ENCODE peak calls at places on chromosomes 2 and 18, in ten cellular contexts. One of them, this sample, is unnamed. For H3K9me3 and H3K36me3, the result is how much of the 10 kb centered on the place peaks cover.

GRCh38 chr2:216163518-216163917 is 54.4 kb downstream of the XRCC5 start:
- DNase-seq in psoas muscle: no peak
- DNase-seq in colonic mucosa: no peak
- DNase-seq in ovary: no peak
- DNase-seq in GM23248: no peak
- DNase-seq in transverse colon: no peak
- DNase-seq in neuronal stem cell: no peak
- DNase-seq in hepatocyte: peak
- DNase-seq in fibroblast of lung: no peak
- DNase-seq in ascending aorta: no peak
- DNase-seq in this sample: no peak

GRCh38 chr18:79582978-79583377 is 96.6 kb upstream of the CTDP1 start:
- DNase-seq in psoas muscle: no peak
- DNase-seq in colonic mucosa: no peak
- DNase-seq in ovary: peak
- DNase-seq in GM23248: no peak
- DNase-seq in transverse colon: no peak
- DNase-seq in neuronal stem cell: no peak
- DNase-seq in hepatocyte: no peak
- DNase-seq in fibroblast of lung: no peak
- DNase-seq in ascending aorta: no peak
- DNase-seq in this sample: peak

GRCh38 chr2:108169982-108170625 is 69.7 kb upstream of the SULT1C3 start:
- DNase-seq in psoas muscle: no peak
- DNase-seq in colonic mucosa: no peak
- DNase-seq in ovary: no peak
- DNase-seq in GM23248: peak
- DNase-seq in transverse colon: no peak
- DNase-seq in neuronal stem cell: no peak
- DNase-seq in hepatocyte: peak
- DNase-seq in fibroblast of lung: peak
- DNase-seq in ascending aorta: no peak
- DNase-seq in this sample: no peak

GRCh38 chr2:45786831-45787357 is 135.4 kb downstream of the PRKCE start:
- DNase-seq in psoas muscle: no peak
- DNase-seq in colonic mucosa: no peak
- DNase-seq in ovary: no peak
- DNase-seq in GM23248: no peak
- DNase-seq in transverse colon: no peak
- DNase-seq in neuronal stem cell: no peak
- DNase-seq in hepatocyte: no peak
- DNase-seq in fibroblast of lung: no peak
- DNase-seq in ascending aorta: no peak
- DNase-seq in this sample: no peak

GRCh38 chr2:3338360-3338759 is 39.3 kb downstream of the EIPR1 start:
- DNase-seq in psoas muscle: no peak
- DNase-seq in colonic mucosa: no peak
- DNase-seq in ovary: no peak
- DNase-seq in GM23248: no peak
- DNase-seq in transverse colon: no peak
- DNase-seq in neuronal stem cell: no peak
- DNase-seq in hepatocyte: no peak
- DNase-seq in fibroblast of lung: no peak
- DNase-seq in ascending aorta: no peak
- DNase-seq in this sample: no peak

GRCh38 chr2:102317715-102318114 is 6.4 kb downstream of the IL1RL1 start:
- DNase-seq in psoas muscle: no peak
- DNase-seq in colonic mucosa: no peak
- DNase-seq in ovary: no peak
- DNase-seq in GM23248: no peak
- DNase-seq in transverse colon: no peak
- DNase-seq in neuronal stem cell: no peak
- DNase-seq in hepatocyte: no peak
- DNase-seq in fibroblast of lung: no peak
- DNase-seq in ascending aorta: no peak
- DNase-seq in this sample: no peak

GRCh38 chr18:44537521-44537920 is 143.2 kb upstream of the SETBP1 start:
- DNase-seq in psoas muscle: no peak
- DNase-seq in colonic mucosa: no peak
- DNase-seq in ovary: no peak
- DNase-seq in GM23248: peak
- DNase-seq in transverse colon: no peak
- DNase-seq in neuronal stem cell: no peak
- DNase-seq in hepatocyte: peak
- DNase-seq in fibroblast of lung: peak
- DNase-seq in ascending aorta: no peak
- DNase-seq in this sample: peak

GRCh38 chr2:232321156-232321816 is 57.3 kb upstream of the ALPP start:
- DNase-seq in psoas muscle: peak
- DNase-seq in colonic mucosa: no peak
- DNase-seq in ovary: no peak
- DNase-seq in GM23248: no peak
- DNase-seq in transverse colon: peak
- DNase-seq in neuronal stem cell: no peak
- DNase-seq in hepatocyte: no peak
- DNase-seq in fibroblast of lung: no peak
- DNase-seq in ascending aorta: no peak
- DNase-seq in this sample: no peak

GRCh38 chr2:41784496-41784895 is 263.3 kb upstream of the PKDCC start:
- DNase-seq in psoas muscle: no peak
- DNase-seq in colonic mucosa: no peak
- DNase-seq in ovary: no peak
- DNase-seq in GM23248: no peak
- DNase-seq in transverse colon: no peak
- DNase-seq in neuronal stem cell: no peak
- DNase-seq in hepatocyte: no peak
- DNase-seq in fibroblast of lung: no peak
- DNase-seq in ascending aorta: no peak
- DNase-seq in this sample: no peak

GRCh38 chr2:224585205-224586088 is at the start of gene CUL3:
- DNase-seq in psoas muscle: peak
- DNase-seq in colonic mucosa: peak
- DNase-seq in ovary: peak
- DNase-seq in GM23248: peak
- DNase-seq in transverse colon: peak
- DNase-seq in neuronal stem cell: peak
- DNase-seq in hepatocyte: peak
- DNase-seq in fibroblast of lung: peak
- DNase-seq in ascending aorta: peak
- DNase-seq in this sample: peak

GRCh38 chr2:137964066-137964858 is at the start of gene HNMT:
- DNase-seq in psoas muscle: peak
- DNase-seq in colonic mucosa: peak
- DNase-seq in ovary: peak
- DNase-seq in GM23248: peak
- DNase-seq in transverse colon: peak
- DNase-seq in neuronal stem cell: peak
- DNase-seq in hepatocyte: peak
- DNase-seq in fibroblast of lung: peak
- DNase-seq in ascending aorta: no peak
- DNase-seq in this sample: peak

GRCh38 chr18:78711316-78711715 is 268.3 kb upstream of the SALL3 start:
- DNase-seq in psoas muscle: no peak
- DNase-seq in colonic mucosa: no peak
- DNase-seq in ovary: no peak
- DNase-seq in GM23248: no peak
- DNase-seq in transverse colon: no peak
- DNase-seq in neuronal stem cell: no peak
- DNase-seq in hepatocyte: no peak
- DNase-seq in fibroblast of lung: no peak
- DNase-seq in ascending aorta: no peak
- DNase-seq in this sample: no peak

GRCh38 chr2:220310326-220310936 is 683.0 kb downstream of the SLC4A3 start:
- DNase-seq in psoas muscle: no peak
- DNase-seq in colonic mucosa: no peak
- DNase-seq in ovary: no peak
- DNase-seq in GM23248: no peak
- DNase-seq in transverse colon: no peak
- DNase-seq in neuronal stem cell: no peak
- DNase-seq in hepatocyte: no peak
- DNase-seq in fibroblast of lung: no peak
- DNase-seq in ascending aorta: no peak
- DNase-seq in this sample: no peak

GRCh38 chr18:50338122-50338521 is 36.7 kb upstream of the SKA1 start:
- DNase-seq in psoas muscle: no peak
- DNase-seq in colonic mucosa: no peak
- DNase-seq in ovary: no peak
- DNase-seq in GM23248: no peak
- DNase-seq in transverse colon: no peak
- DNase-seq in neuronal stem cell: no peak
- DNase-seq in hepatocyte: no peak
- DNase-seq in fibroblast of lung: no peak
- DNase-seq in ascending aorta: no peak
- DNase-seq in this sample: no peak

GRCh38 chr2:168060956-168061750 is 186.2 kb downstream of the STK39 start:
- DNase-seq in psoas muscle: no peak
- DNase-seq in colonic mucosa: no peak
- DNase-seq in ovary: no peak
- DNase-seq in GM23248: peak
- DNase-seq in transverse colon: no peak
- DNase-seq in neuronal stem cell: no peak
- DNase-seq in hepatocyte: no peak
- DNase-seq in fibroblast of lung: peak
- DNase-seq in ascending aorta: no peak
- DNase-seq in this sample: no peak

GRCh38 chr18:23631746-23632145 is 31.0 kb downstream of the ANKRD29 start:
- DNase-seq in psoas muscle: no peak
- DNase-seq in colonic mucosa: no peak
- DNase-seq in ovary: no peak
- DNase-seq in GM23248: peak
- DNase-seq in transverse colon: no peak
- DNase-seq in neuronal stem cell: no peak
- DNase-seq in hepatocyte: no peak
- DNase-seq in fibroblast of lung: no peak
- DNase-seq in ascending aorta: no peak
- DNase-seq in this sample: no peak
- H3K9me3 ChIP-seq in psoas muscle: under half
- H3K9me3 ChIP-seq in colonic mucosa: under half
- H3K9me3 ChIP-seq in ovary: under half
- H3K9me3 ChIP-seq in GM23248: under half
- H3K9me3 ChIP-seq in transverse colon: under half
- H3K9me3 ChIP-seq in neuronal stem cell: under half
- H3K9me3 ChIP-seq in hepatocyte: under half
- H3K9me3 ChIP-seq in fibroblast of lung: under half
- H3K9me3 ChIP-seq in ascending aorta: under half
- H3K9me3 ChIP-seq in this sample: under half

DNA sequence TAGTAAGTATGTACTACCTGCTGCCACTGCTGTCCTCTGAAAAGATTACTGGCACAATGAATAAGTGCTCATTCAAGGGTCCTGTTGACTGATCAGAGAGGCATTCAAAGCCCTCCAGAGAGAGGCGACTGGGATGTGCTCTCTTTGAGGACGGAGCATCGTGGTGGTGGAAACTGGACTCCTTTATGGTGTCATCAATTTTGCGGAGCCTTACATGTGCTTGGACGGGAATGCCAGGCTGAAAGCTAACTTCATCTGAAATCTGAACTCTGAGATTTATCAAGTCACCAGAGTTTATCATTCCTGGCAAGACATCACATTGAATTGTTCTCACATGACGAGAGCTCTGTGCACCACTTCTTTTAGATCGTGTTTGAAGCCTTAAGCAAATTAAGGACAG is 138.2 kb downstream of the NCK2 start:
- DNase-seq in psoas muscle: no peak
- DNase-seq in colonic mucosa: no peak
- DNase-seq in ovary: no peak
- DNase-seq in GM23248: no peak
- DNase-seq in transverse colon: no peak
- DNase-seq in neuronal stem cell: no peak
- DNase-seq in hepatocyte: no peak
- DNase-seq in fibroblast of lung: no peak
- DNase-seq in ascending aorta: no peak
- DNase-seq in this sample: no peak
- H3K36me3 ChIP-seq in psoas muscle: under half
- H3K36me3 ChIP-seq in colonic mucosa: under half
- H3K36me3 ChIP-seq in ovary: under half
- H3K36me3 ChIP-seq in GM23248: under half
- H3K36me3 ChIP-seq in transverse colon: under half
- H3K36me3 ChIP-seq in neuronal stem cell: under half
- H3K36me3 ChIP-seq in hepatocyte: under half
- H3K36me3 ChIP-seq in fibroblast of lung: under half
- H3K36me3 ChIP-seq in ascending aorta: under half
- H3K36me3 ChIP-seq in this sample: under half

DNA sequence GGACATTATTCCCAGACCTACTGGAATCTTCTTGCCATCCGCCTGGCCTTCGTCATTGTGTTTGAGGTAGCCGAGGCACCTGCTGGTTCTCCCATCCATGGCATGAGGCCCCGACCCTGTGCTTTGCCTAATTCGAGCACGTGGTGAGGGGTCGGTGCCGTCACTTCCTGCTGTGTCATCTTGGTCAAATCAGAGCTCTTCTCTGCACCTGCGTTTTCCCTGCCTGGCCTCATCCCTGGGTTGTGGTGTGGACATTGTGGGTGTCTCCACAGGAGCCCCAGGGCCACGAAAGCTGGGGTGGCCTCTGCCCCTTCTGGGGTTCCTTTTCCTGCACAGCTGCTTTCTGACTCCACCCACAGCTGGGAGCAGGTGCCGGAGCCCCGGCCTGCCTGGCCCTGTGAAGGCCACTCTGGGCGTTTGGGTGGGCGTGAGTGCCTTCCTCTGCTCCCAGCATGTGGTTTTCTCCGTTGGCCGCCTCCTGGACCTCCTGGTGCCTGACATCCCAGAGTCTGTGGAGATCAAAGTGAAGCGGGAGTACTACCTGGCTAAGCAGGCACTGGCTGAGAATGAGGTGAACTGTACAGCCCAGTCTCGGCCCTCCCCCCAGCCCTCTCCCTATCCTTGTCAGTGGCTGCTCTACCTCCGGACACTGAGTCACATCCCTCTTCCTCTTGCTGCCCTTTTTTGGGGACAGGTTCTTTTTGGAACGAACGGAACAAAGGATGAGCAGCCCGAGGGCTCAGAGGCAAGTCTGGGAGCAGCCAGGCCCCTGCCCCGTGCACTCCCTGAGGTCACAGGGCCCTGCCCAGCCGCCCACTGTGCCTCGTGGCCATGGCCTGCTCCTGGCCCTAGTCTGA is 35.0 kb downstream of the ANO7 start:
- DNase-seq in psoas muscle: peak
- DNase-seq in colonic mucosa: no peak
- DNase-seq in ovary: no peak
- DNase-seq in GM23248: peak
- DNase-seq in transverse colon: no peak
- DNase-seq in neuronal stem cell: no peak
- DNase-seq in hepatocyte: no peak
- DNase-seq in fibroblast of lung: no peak
- DNase-seq in ascending aorta: no peak
- DNase-seq in this sample: no peak
- H3K9me3 ChIP-seq in psoas muscle: under half
- H3K9me3 ChIP-seq in colonic mucosa: under half
- H3K9me3 ChIP-seq in ovary: under half
- H3K9me3 ChIP-seq in GM23248: under half
- H3K9me3 ChIP-seq in transverse colon: under half
- H3K9me3 ChIP-seq in neuronal stem cell: under half
- H3K9me3 ChIP-seq in hepatocyte: under half
- H3K9me3 ChIP-seq in fibroblast of lung: under half
- H3K9me3 ChIP-seq in ascending aorta: under half
- H3K9me3 ChIP-seq in this sample: under half

DNA sequence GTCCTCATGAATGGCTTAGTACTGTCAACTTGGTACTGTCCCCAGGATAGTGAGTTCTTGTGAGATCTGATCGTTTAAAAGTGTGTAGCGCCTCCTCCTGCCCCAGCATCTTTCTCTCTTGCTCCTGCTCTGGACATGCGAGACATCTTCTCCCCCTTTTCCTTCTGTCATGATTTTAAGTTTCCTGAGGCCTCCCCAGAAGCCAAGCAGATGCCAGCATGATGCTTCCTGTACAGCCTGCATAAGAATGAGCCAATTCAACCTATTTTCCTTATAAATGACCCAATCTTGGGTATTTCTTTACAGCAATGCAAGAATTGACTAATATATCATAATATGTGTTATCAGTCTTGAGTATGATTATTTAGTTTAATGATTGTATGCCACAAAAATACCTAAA is 3.5 kb upstream of the RSAD2 start:
- DNase-seq in psoas muscle: no peak
- DNase-seq in colonic mucosa: no peak
- DNase-seq in ovary: no peak
- DNase-seq in GM23248: no peak
- DNase-seq in transverse colon: no peak
- DNase-seq in neuronal stem cell: no peak
- DNase-seq in hepatocyte: no peak
- DNase-seq in fibroblast of lung: no peak
- DNase-seq in ascending aorta: no peak
- DNase-seq in this sample: no peak
- H3K36me3 ChIP-seq in psoas muscle: under half
- H3K36me3 ChIP-seq in colonic mucosa: under half
- H3K36me3 ChIP-seq in ovary: under half
- H3K36me3 ChIP-seq in GM23248: under half
- H3K36me3 ChIP-seq in transverse colon: under half
- H3K36me3 ChIP-seq in neuronal stem cell: under half
- H3K36me3 ChIP-seq in hepatocyte: under half
- H3K36me3 ChIP-seq in fibroblast of lung: under half
- H3K36me3 ChIP-seq in ascending aorta: under half
- H3K36me3 ChIP-seq in this sample: under half